ENCODE peak calls at places on chromosome 21, in four cellular contexts. C is stimulated activated CD4-positive, alpha-beta T cell treated with anti-CD3 and anti-CD28 coated beads, Interleukin-1b, Interleukin-23, amount 100 ng/mL, for 24 hours; R is HFF-Myc; Z is HCEC 1CT. P is an unnamed sample.

GRCh38 chr21:25362375-25363267 is 244.7 kb downstream of the MRPL39 start:
- DNase-seq in C (no peak), R (no peak), Z (no peak), P (no peak)

GRCh38 chr21:42147386-42148020 is 71.4 kb upstream of the ABCG1 start:
- DNase-seq in C (no peak), R (no peak), Z (no peak), P (no peak)

GRCh38 chr21:45970674-45971486 is 10.7 kb upstream of the COL6A1 start:
- DNase-seq in C (peak; percentile 36), R (no peak), Z (no peak), P (no peak)

GRCh38 chr21:38863843-38864363 is 58.2 kb downstream of the ETS2 start:
- DNase-seq in C (no peak), R (no peak), Z (no peak), P (no peak)

GRCh38 chr21:28089599-28090421 is 902.9 kb downstream of the LTN1 start:
- DNase-seq in C (no peak), R (no peak), Z (no peak), P (no peak)

GRCh38 chr21:28636988-28637691 is 355.5 kb downstream of the LTN1 start:
- DNase-seq in C (no peak), R (no peak), Z (peak; percentile 89), P (no peak)

GRCh38 chr21:17514124-17514481 is 1.3 kb downstream of the CXADR start:
- DNase-seq in C (no peak), R (no peak), Z (no peak), P (no peak)

GRCh38 chr21:42251654-42252053 is 32.7 kb downstream of the ABCG1 start:
- DNase-seq in C (no peak), R (no peak), Z (no peak), P (no peak)

GRCh38 chr21:46050651-46051378 is 47.1 kb upstream of the COL6A2 start:
- DNase-seq in C (no peak), R (no peak), Z (no peak), P (no peak)

GRCh38 chr21:46211376-46211775 is 17.2 kb downstream of the LSS start:
- DNase-seq in C (no peak), R (no peak), Z (no peak), P (no peak)

GRCh38 chr21:25508364-25508763 is 98.9 kb downstream of the MRPL39 start:
- DNase-seq in C (no peak), R (no peak), Z (no peak), P (no peak)

GRCh38 chr21:26840912-26841311 is 4.3 kb downstream of the ADAMTS1 start:
- DNase-seq in C (no peak), R (no peak), Z (peak; percentile 76), P (peak; percentile 34)

GRCh38 chr21:16588433-16588860 is 858.7 kb downstream of the USP25 start:
- DNase-seq in C (no peak), R (peak; percentile 39), Z (peak; percentile 82), P (peak; percentile 56)

GRCh38 chr21:41589131-41589530 is 81.2 kb upstream of the TMPRSS2 start:
- DNase-seq in C (no peak), R (no peak), Z (no peak), P (no peak)

GRCh38 chr21:35136586-35137254 is 87.6 kb upstream of the RUNX1 start:
- DNase-seq in C (no peak), R (no peak), Z (peak; percentile 64), P (no peak)

GRCh38 chr21:46161180-46161799 is 5.9 kb upstream of the FTCD start:
- DNase-seq in C (no peak), R (no peak), Z (no peak), P (no peak)

GRCh38 chr21:33384851-33385331 is 18.3 kb upstream of the IFNGR2 start:
- DNase-seq in C (no peak), R (no peak), Z (no peak), P (no peak)

GRCh38 chr21:34202553-34203332 is 129.4 kb downstream of the MRPS6 start:
- DNase-seq in C (no peak), R (no peak), Z (no peak), P (no peak)

GRCh38 chr21:45416619-45417018 is 11.7 kb downstream of the COL18A1 start:
- DNase-seq in C (no peak), R (no peak), Z (no peak), P (no peak)

GRCh38 chr21:41112740-41113692 is 54.9 kb upstream of the BACE2 start:
- DNase-seq in C (no peak), R (peak; percentile 94), Z (no peak), P (no peak)

GRCh38 chr21:35145626-35146236 is 96.6 kb upstream of the RUNX1 start:
- DNase-seq in C (no peak), R (no peak), Z (no peak), P (no peak)

GRCh38 chr21:45366931-45367401 is 38.0 kb upstream of the COL18A1 start:
- DNase-seq in C (no peak), R (peak; percentile 67), Z (peak; percentile 97), P (no peak)

GRCh38 chr21:32771134-32771523 is 426 bp downstream of the PAXBP1 start:
- DNase-seq in C (peak; percentile 32), R (no peak), Z (peak; percentile 59), P (peak; percentile 18)

GRCh38 chr21:33069994-33070811 is at the start of gene OLIG1:
- DNase-seq in C (peak; percentile 32), R (no peak), Z (no peak), P (no peak)

GRCh38 chr21:17050646-17051045 is 462.2 kb upstream of the CXADR start:
- DNase-seq in C (no peak), R (no peak), Z (no peak), P (no peak)

GRCh38 chr21:32241434-32241785 is 37.4 kb downstream of the MIS18A start:
- DNase-seq in C (no peak), R (no peak), Z (no peak), P (no peak)

GRCh38 chr21:44424608-44425306 is 30.6 kb upstream of the LRRC3 start:
- DNase-seq in C (no peak), R (no peak), Z (no peak), P (no peak)

GRCh38 chr21:45455321-45456013 is 50.5 kb downstream of the COL18A1 start:
- DNase-seq in C (no peak), R (no peak), Z (peak; percentile 26), P (no peak)

GRCh38 chr21:44846485-44847260 is 26.8 kb downstream of the PTTG1IP start:
- DNase-seq in C (peak; percentile 31), R (no peak), Z (no peak), P (peak; percentile 68)

GRCh38 chr21:36135391-36136094 is 664 bp downstream of the CBR3 start:
- DNase-seq in C (peak; percentile 48), R (no peak), Z (peak; percentile 84), P (peak; percentile 75)

GRCh38 chr21:44892536-44893277 is 19.2 kb upstream of the PTTG1IP start:
- DNase-seq in C (peak; percentile 70), R (no peak), Z (peak; percentile 29), P (peak; percentile 74)

P was measured in tibial nerve.